ENCODE peak calls at places on chromosomes 5 and 9, in four cellular contexts. One of them, this sample, is unnamed.

GRCh38 chr5:146722361-146722779 is 156.2 kb downstream of the PPP2R2B start:
- DNase-seq in K562: no peak
- DNase-seq in GM12878: no peak
- DNase-seq in HL-60: no peak
- DNase-seq in this sample: no peak

GRCh38 chr5:134029156-134029555 is 24.4 kb upstream of the VDAC1 start:
- DNase-seq in GM12878: no peak
- DNase-seq in K562: no peak
- DNase-seq in HL-60: no peak
- DNase-seq in this sample: no peak

GRCh38 chr5:122311888-122312669 is at the start of gene SNCAIP:
- DNase-seq in HL-60: no peak
- DNase-seq in K562: peak
- DNase-seq in GM12878: no peak
- DNase-seq in this sample: peak

GRCh38 chr5:180126716-180127681 is 55.4 kb upstream of the RNF130 start:
- DNase-seq in K562: peak
- DNase-seq in HL-60: peak
- DNase-seq in GM12878: no peak
- DNase-seq in this sample: peak

GRCh38 chr5:124474821-124475220 is 271.6 kb downstream of the ZNF608 start:
- DNase-seq in GM12878: no peak
- DNase-seq in HL-60: no peak
- DNase-seq in K562: no peak
- DNase-seq in this sample: no peak

GRCh38 chr9:136300016-136300415 is 3.9 kb downstream of the CCDC187 start:
- DNase-seq in K562: no peak
- DNase-seq in HL-60: no peak
- DNase-seq in GM12878: no peak
- DNase-seq in this sample: no peak

GRCh38 chr9:77989437-77989836 is 42.2 kb downstream of the GNAQ start:
- DNase-seq in K562: no peak
- DNase-seq in GM12878: no peak
- DNase-seq in HL-60: no peak
- DNase-seq in this sample: no peak

GRCh38 chr9:93612796-93613154 is 36.4 kb downstream of the PHF2 start:
- DNase-seq in GM12878: peak
- DNase-seq in K562: no peak
- DNase-seq in HL-60: peak
- DNase-seq in this sample: no peak

GRCh38 chr5:148343049-148343413 is 7.7 kb downstream of the SPINK9 start:
- DNase-seq in HL-60: no peak
- DNase-seq in GM12878: no peak
- DNase-seq in K562: peak
- DNase-seq in this sample: no peak

GRCh38 chr5:126938461-126938860 is 91.9 kb downstream of the MARCHF3 start:
- DNase-seq in K562: no peak
- DNase-seq in GM12878: no peak
- DNase-seq in HL-60: no peak
- DNase-seq in this sample: no peak

GRCh38 chr9:22244141-22245011 is 202.2 kb upstream of the DMRTA1 start:
- DNase-seq in GM12878: no peak
- DNase-seq in HL-60: peak
- DNase-seq in K562: no peak
- DNase-seq in this sample: no peak

GRCh38 chr5:150345716-150346115 is 11.8 kb upstream of the TCOF1 start:
- DNase-seq in K562: no peak
- DNase-seq in GM12878: no peak
- DNase-seq in HL-60: no peak
- DNase-seq in this sample: no peak

GRCh38 chr5:113038714-113039113 is 62.1 kb downstream of the DCP2 start:
- DNase-seq in HL-60: no peak
- DNase-seq in K562: no peak
- DNase-seq in GM12878: no peak
- DNase-seq in this sample: no peak

GRCh38 chr5:72752909-72753308 is 63.6 kb upstream of the TNPO1 start:
- DNase-seq in GM12878: no peak
- DNase-seq in K562: no peak
- DNase-seq in HL-60: no peak
- DNase-seq in this sample: no peak

GRCh38 chr9:128216781-128217553 is 13.8 kb downstream of the DNM1 start:
- DNase-seq in HL-60: no peak
- DNase-seq in K562: no peak
- DNase-seq in GM12878: no peak
- DNase-seq in this sample: no peak

GRCh38 chr9:137772281-137772873 is 105.2 kb upstream of the CACNA1B start:
- DNase-seq in GM12878: no peak
- DNase-seq in K562: peak
- DNase-seq in HL-60: no peak
- DNase-seq in this sample: no peak

GRCh38 chr5:129724647-129725046 is 23.2 kb upstream of the MINAR2 start:
- DNase-seq in GM12878: no peak
- DNase-seq in K562: no peak
- DNase-seq in HL-60: no peak
- DNase-seq in this sample: no peak

GRCh38 chr5:135669416-135669815 is 90.6 kb upstream of the CXCL14 start:
- DNase-seq in K562: no peak
- DNase-seq in GM12878: no peak
- DNase-seq in HL-60: no peak
- DNase-seq in this sample: no peak

GRCh38 chr5:132825165-132825823 is 5.2 kb downstream of the SHROOM1 start:
- DNase-seq in K562: no peak
- DNase-seq in HL-60: no peak
- DNase-seq in GM12878: no peak
- DNase-seq in this sample: no peak

GRCh38 chr9:33354651-33355211 is 47.6 kb downstream of the AQP7 start:
- DNase-seq in K562: peak
- DNase-seq in GM12878: no peak
- DNase-seq in HL-60: no peak
- DNase-seq in this sample: no peak

GRCh38 chr9:92722386-92723298 is 42.0 kb downstream of the BICD2 start:
- DNase-seq in GM12878: no peak
- DNase-seq in K562: no peak
- DNase-seq in HL-60: no peak
- DNase-seq in this sample: no peak

GRCh38 chr9:16499866-16500265 is 370.6 kb downstream of the BNC2 start:
- DNase-seq in GM12878: no peak
- DNase-seq in HL-60: no peak
- DNase-seq in K562: no peak
- DNase-seq in this sample: no peak

GRCh38 chr9:123511326-123511974 is 155.5 kb downstream of the CRB2 start:
- DNase-seq in GM12878: no peak
- DNase-seq in HL-60: no peak
- DNase-seq in K562: no peak
- DNase-seq in this sample: no peak

GRCh38 chr9:20112367-20112766 is 323.5 kb upstream of the SLC24A2 start:
- DNase-seq in K562: no peak
- DNase-seq in HL-60: no peak
- DNase-seq in GM12878: no peak
- DNase-seq in this sample: no peak

GRCh38 chr9:112970939-112971338 is 41.1 kb downstream of the ZNF883 start:
- DNase-seq in K562: no peak
- DNase-seq in GM12878: no peak
- DNase-seq in HL-60: no peak
- DNase-seq in this sample: no peak

GRCh38 chr9:26955222-26955903 is 849 bp upstream of the IFT74 start:
- DNase-seq in GM12878: no peak
- DNase-seq in K562: peak
- DNase-seq in HL-60: peak
- DNase-seq in this sample: no peak

GRCh38 chr9:80701061-80701460 is 988.3 kb downstream of the TLE1 start:
- DNase-seq in K562: no peak
- DNase-seq in HL-60: no peak
- DNase-seq in GM12878: no peak
- DNase-seq in this sample: no peak

GRCh38 chr9:8329561-8330283 is 530.1 kb upstream of the DMAC1 start:
- DNase-seq in K562: no peak
- DNase-seq in HL-60: no peak
- DNase-seq in GM12878: no peak
- DNase-seq in this sample: no peak

GRCh38 chr5:163867738-163868137 is 362.3 kb downstream of the MAT2B start:
- DNase-seq in HL-60: no peak
- DNase-seq in K562: no peak
- DNase-seq in GM12878: no peak
- DNase-seq in this sample: no peak

GRCh38 chr9:8489845-8490244 is 690.3 kb upstream of the DMAC1 start:
- DNase-seq in K562: no peak
- DNase-seq in GM12878: no peak
- DNase-seq in HL-60: no peak
- DNase-seq in this sample: no peak

GRCh38 chr5:157749462-157749799 is 5.9 kb downstream of the LSM11 start:
- DNase-seq in GM12878: no peak
- DNase-seq in K562: no peak
- DNase-seq in HL-60: no peak
- DNase-seq in this sample: no peak

GRCh38 chr5:86507574-86507973 is 110.2 kb upstream of the COX7C start:
- DNase-seq in K562: peak
- DNase-seq in HL-60: no peak
- DNase-seq in GM12878: no peak
- DNase-seq in this sample: no peak

GRCh38 chr5:68353624-68354023 is 138.1 kb downstream of the PIK3R1 start:
- DNase-seq in HL-60: no peak
- DNase-seq in GM12878: no peak
- DNase-seq in K562: no peak
- DNase-seq in this sample: no peak

GRCh38 chr9:83538172-83538889 is at the start of gene FRMD3:
- DNase-seq in K562: no peak
- DNase-seq in HL-60: peak
- DNase-seq in GM12878: no peak
- DNase-seq in this sample: peak

GRCh38 chr9:124863371-124863831 is 1.5 kb downstream of the ARPC5L start:
- DNase-seq in GM12878: no peak
- DNase-seq in K562: no peak
- DNase-seq in HL-60: no peak
- DNase-seq in this sample: no peak
- TF ChIP-seq SPI1 in GM12878: peak
- TF ChIP-seq SPI1 in K562: no peak
- TF ChIP-seq SPI1 in HL-60: peak
- TF ChIP-seq SPI1 in this sample: no peak

GRCh38 chr5:93164690-93165089 is 416.3 kb downstream of the NR2F1-AS1 start:
- DNase-seq in K562: no peak
- DNase-seq in HL-60: no peak
- DNase-seq in GM12878: no peak
- DNase-seq in this sample: no peak
- TF ChIP-seq SPI1 in K562: no peak
- TF ChIP-seq SPI1 in HL-60: no peak
- TF ChIP-seq SPI1 in GM12878: no peak
- TF ChIP-seq SPI1 in this sample: no peak

GRCh38 chr9:74951725-74952151 is 974 bp downstream of the C9orf40 start:
- DNase-seq in K562: peak
- DNase-seq in GM12878: no peak
- DNase-seq in HL-60: peak
- DNase-seq in this sample: no peak
- TF ChIP-seq SPI1 in K562: no peak
- TF ChIP-seq SPI1 in GM12878: peak
- TF ChIP-seq SPI1 in HL-60: peak
- TF ChIP-seq SPI1 in this sample: peak

GRCh38 chr9:4499917-4500316 is 9.6 kb downstream of the SLC1A1 start:
- DNase-seq in K562: no peak
- DNase-seq in HL-60: no peak
- DNase-seq in GM12878: no peak
- DNase-seq in this sample: no peak
- TF ChIP-seq SPI1 in K562: no peak
- TF ChIP-seq SPI1 in HL-60: no peak
- TF ChIP-seq SPI1 in GM12878: no peak
- TF ChIP-seq SPI1 in this sample: no peak

DNA sequence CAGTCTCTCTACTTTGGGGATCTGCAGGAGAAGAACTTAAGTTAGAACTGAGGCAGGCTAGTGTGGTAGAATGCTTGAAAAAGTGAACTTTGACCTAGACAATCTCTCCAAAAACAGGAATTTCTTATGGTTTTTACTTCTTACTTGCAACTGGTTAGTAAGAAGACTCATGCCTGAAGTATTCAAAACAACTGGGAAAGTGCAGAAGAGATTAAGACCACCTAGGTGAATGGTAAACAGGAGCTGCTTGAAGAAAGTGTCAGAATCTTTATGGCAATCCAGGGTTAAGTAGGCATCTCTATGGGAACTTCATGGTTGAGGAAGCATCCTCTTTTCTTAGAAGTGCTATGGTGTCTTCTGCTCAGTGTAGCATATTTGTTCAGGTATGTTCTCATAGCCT is 428.6 kb upstream of the TLE4 start:
- DNase-seq in HL-60: no peak
- DNase-seq in GM12878: no peak
- DNase-seq in K562: no peak
- DNase-seq in this sample: no peak
- TF ChIP-seq SPI1 in HL-60: no peak
- TF ChIP-seq SPI1 in GM12878: no peak
- TF ChIP-seq SPI1 in K562: no peak
- TF ChIP-seq SPI1 in this sample: no peak

GRCh38 chr9:91220491-91221135 is 141.1 kb downstream of the AUH start:
- DNase-seq in K562: no peak
- DNase-seq in HL-60: no peak
- DNase-seq in GM12878: no peak
- DNase-seq in this sample: no peak

GRCh38 chr9:91221332-91221731 is 140.4 kb downstream of the AUH start:
- DNase-seq in K562: no peak
- DNase-seq in GM12878: no peak
- DNase-seq in HL-60: no peak
- DNase-seq in this sample: no peak

GRCh38 chr9:91222457-91222856 is 139.3 kb downstream of the AUH start:
- DNase-seq in K562: no peak
- DNase-seq in HL-60: no peak
- DNase-seq in GM12878: no peak
- DNase-seq in this sample: no peak

GRCh38 chr9:91220021-91220420 is 141.7 kb downstream of the AUH start:
- DNase-seq in GM12878: no peak
- DNase-seq in HL-60: no peak
- DNase-seq in K562: no peak
- DNase-seq in this sample: no peak

DNA sequence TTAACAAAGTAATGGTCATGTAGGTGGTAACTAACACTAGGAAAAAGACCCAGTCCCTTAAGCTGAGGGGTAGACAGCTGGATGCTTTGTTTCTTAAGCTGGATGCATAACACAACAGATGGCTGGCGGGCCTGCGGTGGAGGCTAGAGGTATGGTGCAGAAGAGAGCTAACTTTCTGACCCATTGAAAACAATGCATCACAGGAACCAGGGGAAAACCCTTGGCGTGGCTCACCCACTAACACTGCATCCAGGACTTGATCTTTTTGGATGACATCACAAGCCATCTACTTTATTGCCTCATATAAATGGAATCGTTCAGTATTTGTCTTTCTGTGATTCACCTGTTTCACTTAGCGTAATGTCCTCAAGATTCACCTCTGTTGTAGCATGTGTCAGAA is 138.7 kb downstream of the AUH start:
- DNase-seq in GM12878: no peak
- DNase-seq in HL-60: no peak
- DNase-seq in K562: no peak
- DNase-seq in this sample: no peak
- TF ChIP-seq SPI1 in GM12878: no peak
- TF ChIP-seq SPI1 in HL-60: no peak
- TF ChIP-seq SPI1 in K562: no peak
- TF ChIP-seq SPI1 in this sample: no peak

GRCh38 chr9:121692606-121693505 is 41.4 kb downstream of the DAB2IP start:
- DNase-seq in K562: no peak
- DNase-seq in HL-60: peak
- DNase-seq in GM12878: no peak
- DNase-seq in this sample: no peak
- TF ChIP-seq SPI1 in K562: peak
- TF ChIP-seq SPI1 in HL-60: peak
- TF ChIP-seq SPI1 in GM12878: peak
- TF ChIP-seq SPI1 in this sample: peak

This sample was measured in GM12891.